ENCODE peak calls at places on chromosomes 5 and 9, in seven cellular contexts. One of them, this sample, is unnamed.

GRCh38 chr5:180283026-180283615 is 8.8 kb downstream of the MAPK9 start:
- DNase-seq in AG09309: no peak
- DNase-seq in heart left ventricle: no peak
- DNase-seq in stimulated activated CD4-positive, alpha-beta T cell treated with anti-CD3 and anti-CD28 coated beads, Interleukin-4, amount 100 ng/mL, for 1 hour: no peak
- DNase-seq in glomerular endothelial cell: no peak
- DNase-seq in stimulated activated CD8-positive, alpha-beta memory T cell treated with anti-CD3 and anti-CD28 coated beads, Interleukin-15, amount 100 ng/mL, for 24 hours: no peak
- DNase-seq in kidney epithelial cell: no peak
- DNase-seq in this sample: no peak

GRCh38 chr9:8858250-8859161 is 1058.9 kb upstream of the DMAC1 start:
- DNase-seq in kidney epithelial cell: no peak
- DNase-seq in stimulated activated CD8-positive, alpha-beta memory T cell treated with anti-CD3 and anti-CD28 coated beads, Interleukin-15, amount 100 ng/mL, for 24 hours: no peak
- DNase-seq in AG09309: no peak
- DNase-seq in stimulated activated CD4-positive, alpha-beta T cell treated with anti-CD3 and anti-CD28 coated beads, Interleukin-4, amount 100 ng/mL, for 1 hour: no peak
- DNase-seq in glomerular endothelial cell: no peak
- DNase-seq in heart left ventricle: no peak
- DNase-seq in this sample: no peak

GRCh38 chr5:112918136-112918535 is 3.9 kb downstream of the REEP5 start:
- DNase-seq in stimulated activated CD8-positive, alpha-beta memory T cell treated with anti-CD3 and anti-CD28 coated beads, Interleukin-15, amount 100 ng/mL, for 24 hours: no peak
- DNase-seq in stimulated activated CD4-positive, alpha-beta T cell treated with anti-CD3 and anti-CD28 coated beads, Interleukin-4, amount 100 ng/mL, for 1 hour: no peak
- DNase-seq in AG09309: no peak
- DNase-seq in glomerular endothelial cell: no peak
- DNase-seq in heart left ventricle: no peak
- DNase-seq in kidney epithelial cell: no peak
- DNase-seq in this sample: no peak

GRCh38 chr9:127133739-127134167 is 11.3 kb upstream of the ANGPTL2 start:
- DNase-seq in stimulated activated CD8-positive, alpha-beta memory T cell treated with anti-CD3 and anti-CD28 coated beads, Interleukin-15, amount 100 ng/mL, for 24 hours: no peak
- DNase-seq in heart left ventricle: peak; percentile 77
- DNase-seq in AG09309: no peak
- DNase-seq in stimulated activated CD4-positive, alpha-beta T cell treated with anti-CD3 and anti-CD28 coated beads, Interleukin-4, amount 100 ng/mL, for 1 hour: no peak
- DNase-seq in kidney epithelial cell: no peak
- DNase-seq in glomerular endothelial cell: no peak
- DNase-seq in this sample: peak; percentile 34

GRCh38 chr5:149213264-149213663 is 58.4 kb upstream of the AFAP1L1 start:
- DNase-seq in heart left ventricle: no peak
- DNase-seq in AG09309: no peak
- DNase-seq in kidney epithelial cell: no peak
- DNase-seq in stimulated activated CD4-positive, alpha-beta T cell treated with anti-CD3 and anti-CD28 coated beads, Interleukin-4, amount 100 ng/mL, for 1 hour: no peak
- DNase-seq in glomerular endothelial cell: no peak
- DNase-seq in stimulated activated CD8-positive, alpha-beta memory T cell treated with anti-CD3 and anti-CD28 coated beads, Interleukin-15, amount 100 ng/mL, for 24 hours: no peak
- DNase-seq in this sample: no peak

GRCh38 chr5:176388003-176388340 is 426 bp downstream of the NOP16 start:
- DNase-seq in AG09309: no peak
- DNase-seq in stimulated activated CD4-positive, alpha-beta T cell treated with anti-CD3 and anti-CD28 coated beads, Interleukin-4, amount 100 ng/mL, for 1 hour: no peak
- DNase-seq in glomerular endothelial cell: no peak
- DNase-seq in kidney epithelial cell: no peak
- DNase-seq in stimulated activated CD8-positive, alpha-beta memory T cell treated with anti-CD3 and anti-CD28 coated beads, Interleukin-15, amount 100 ng/mL, for 24 hours: no peak
- DNase-seq in heart left ventricle: no peak
- DNase-seq in this sample: no peak

GRCh38 chr5:31894131-31894530 is 255.2 kb downstream of the PDZD2 start:
- DNase-seq in kidney epithelial cell: no peak
- DNase-seq in stimulated activated CD8-positive, alpha-beta memory T cell treated with anti-CD3 and anti-CD28 coated beads, Interleukin-15, amount 100 ng/mL, for 24 hours: no peak
- DNase-seq in glomerular endothelial cell: no peak
- DNase-seq in stimulated activated CD4-positive, alpha-beta T cell treated with anti-CD3 and anti-CD28 coated beads, Interleukin-4, amount 100 ng/mL, for 1 hour: no peak
- DNase-seq in heart left ventricle: no peak
- DNase-seq in AG09309: no peak
- DNase-seq in this sample: no peak

GRCh38 chr9:132169672-132170392 is 8.0 kb downstream of the NTNG2 start:
- DNase-seq in glomerular endothelial cell: no peak
- DNase-seq in stimulated activated CD8-positive, alpha-beta memory T cell treated with anti-CD3 and anti-CD28 coated beads, Interleukin-15, amount 100 ng/mL, for 24 hours: peak; percentile 43
- DNase-seq in heart left ventricle: peak; percentile 32
- DNase-seq in kidney epithelial cell: no peak
- DNase-seq in stimulated activated CD4-positive, alpha-beta T cell treated with anti-CD3 and anti-CD28 coated beads, Interleukin-4, amount 100 ng/mL, for 1 hour: peak; percentile 65
- DNase-seq in AG09309: no peak
- DNase-seq in this sample: no peak

GRCh38 chr9:16308645-16309044 is 561.8 kb downstream of the BNC2 start:
- DNase-seq in stimulated activated CD4-positive, alpha-beta T cell treated with anti-CD3 and anti-CD28 coated beads, Interleukin-4, amount 100 ng/mL, for 1 hour: no peak
- DNase-seq in kidney epithelial cell: no peak
- DNase-seq in heart left ventricle: no peak
- DNase-seq in AG09309: no peak
- DNase-seq in stimulated activated CD8-positive, alpha-beta memory T cell treated with anti-CD3 and anti-CD28 coated beads, Interleukin-15, amount 100 ng/mL, for 24 hours: no peak
- DNase-seq in glomerular endothelial cell: no peak
- DNase-seq in this sample: no peak

GRCh38 chr5:9207820-9208418 is 338.0 kb downstream of the SEMA5A start:
- DNase-seq in glomerular endothelial cell: peak; percentile 3
- DNase-seq in heart left ventricle: no peak
- DNase-seq in stimulated activated CD4-positive, alpha-beta T cell treated with anti-CD3 and anti-CD28 coated beads, Interleukin-4, amount 100 ng/mL, for 1 hour: no peak
- DNase-seq in AG09309: no peak
- DNase-seq in kidney epithelial cell: no peak
- DNase-seq in stimulated activated CD8-positive, alpha-beta memory T cell treated with anti-CD3 and anti-CD28 coated beads, Interleukin-15, amount 100 ng/mL, for 24 hours: no peak
- DNase-seq in this sample: no peak

GRCh38 chr5:35438288-35438687 is 179.4 kb upstream of the SPEF2 start:
- DNase-seq in heart left ventricle: no peak
- DNase-seq in stimulated activated CD8-positive, alpha-beta memory T cell treated with anti-CD3 and anti-CD28 coated beads, Interleukin-15, amount 100 ng/mL, for 24 hours: no peak
- DNase-seq in glomerular endothelial cell: no peak
- DNase-seq in kidney epithelial cell: no peak
- DNase-seq in AG09309: no peak
- DNase-seq in stimulated activated CD4-positive, alpha-beta T cell treated with anti-CD3 and anti-CD28 coated beads, Interleukin-4, amount 100 ng/mL, for 1 hour: no peak
- DNase-seq in this sample: no peak

GRCh38 chr5:41339339-41339738 is 126.0 kb upstream of the C6 start:
- DNase-seq in kidney epithelial cell: no peak
- DNase-seq in heart left ventricle: no peak
- DNase-seq in stimulated activated CD4-positive, alpha-beta T cell treated with anti-CD3 and anti-CD28 coated beads, Interleukin-4, amount 100 ng/mL, for 1 hour: no peak
- DNase-seq in stimulated activated CD8-positive, alpha-beta memory T cell treated with anti-CD3 and anti-CD28 coated beads, Interleukin-15, amount 100 ng/mL, for 24 hours: no peak
- DNase-seq in glomerular endothelial cell: no peak
- DNase-seq in AG09309: no peak
- DNase-seq in this sample: no peak

GRCh38 chr9:136086213-136086881 is 8.7 kb downstream of the NACC2 start:
- DNase-seq in heart left ventricle: no peak
- DNase-seq in kidney epithelial cell: no peak
- DNase-seq in glomerular endothelial cell: no peak
- DNase-seq in stimulated activated CD8-positive, alpha-beta memory T cell treated with anti-CD3 and anti-CD28 coated beads, Interleukin-15, amount 100 ng/mL, for 24 hours: no peak
- DNase-seq in stimulated activated CD4-positive, alpha-beta T cell treated with anti-CD3 and anti-CD28 coated beads, Interleukin-4, amount 100 ng/mL, for 1 hour: peak; percentile 0
- DNase-seq in AG09309: no peak
- DNase-seq in this sample: peak; percentile 50

GRCh38 chr5:72815580-72816296 is 723 bp upstream of the TNPO1 start:
- DNase-seq in stimulated activated CD4-positive, alpha-beta T cell treated with anti-CD3 and anti-CD28 coated beads, Interleukin-4, amount 100 ng/mL, for 1 hour: no peak
- DNase-seq in heart left ventricle: no peak
- DNase-seq in kidney epithelial cell: no peak
- DNase-seq in stimulated activated CD8-positive, alpha-beta memory T cell treated with anti-CD3 and anti-CD28 coated beads, Interleukin-15, amount 100 ng/mL, for 24 hours: no peak
- DNase-seq in AG09309: no peak
- DNase-seq in glomerular endothelial cell: no peak
- DNase-seq in this sample: no peak

GRCh38 chr9:2228132-2228531 is 213.0 kb downstream of the SMARCA2 start:
- DNase-seq in heart left ventricle: peak; percentile 25
- DNase-seq in AG09309: no peak
- DNase-seq in kidney epithelial cell: no peak
- DNase-seq in glomerular endothelial cell: no peak
- DNase-seq in stimulated activated CD8-positive, alpha-beta memory T cell treated with anti-CD3 and anti-CD28 coated beads, Interleukin-15, amount 100 ng/mL, for 24 hours: no peak
- DNase-seq in stimulated activated CD4-positive, alpha-beta T cell treated with anti-CD3 and anti-CD28 coated beads, Interleukin-4, amount 100 ng/mL, for 1 hour: no peak
- DNase-seq in this sample: no peak

This sample was measured in left lobe of liver.